ENCODE peak calls at places on chromosomes 4 and X, in five cellular contexts. O is psoas muscle, D is Peyer's patch, V is H1, C is K562. X is an unnamed sample. For H3K4me1, the result is how much of the 10 kb centered on the place peaks cover.

GRCh38 chr4:111961806-111962205 is 183.4 kb upstream of the FAM241A start:
- DNase-seq in O (no peak), D (no peak), V (no peak), C (no peak), X (no peak)

GRCh38 chr4:79044260-79044659 is 105.0 kb upstream of the PAQR3 start:
- DNase-seq in O (no peak), D (no peak), V (no peak), C (peak), X (no peak)

GRCh38 chrX:136582624-136583023 is 50.6 kb downstream of the VGLL1 start:
- DNase-seq in O (no peak), D (no peak), V (no peak), C (no peak), X (no peak)

GRCh38 chrX:40086569-40087335 is 11.0 kb downstream of the BCOR start:
- DNase-seq in O (no peak), D (no peak), V (no peak), C (peak), X (no peak)

GRCh38 chr4:108433832-108434231 is 186.5 kb upstream of the RPL34 start:
- DNase-seq in O (no peak), D (peak), V (no peak), C (peak), X (no peak)

GRCh38 chr4:145195167-145195952 is 15.0 kb upstream of the OTUD4 start:
- DNase-seq in O (no peak), D (no peak), V (no peak), C (no peak), X (no peak)

GRCh38 chr4:57095956-57096355 is 14.2 kb downstream of the IGFBP7 start:
- DNase-seq in O (no peak), D (no peak), V (no peak), C (no peak), X (no peak)

GRCh38 chr4:96312049-96312685 is 472.3 kb downstream of the PDHA2 start:
- DNase-seq in O (no peak), D (no peak), V (no peak), C (no peak), X (no peak)

GRCh38 chr4:126678608-126679007 is 954.1 kb upstream of the INTU start:
- DNase-seq in O (no peak), D (no peak), V (no peak), C (no peak), X (no peak)

GRCh38 chrX:11899091-11899490 is 141.1 kb downstream of the MSL3 start:
- DNase-seq in O (no peak), D (no peak), V (no peak), C (no peak), X (no peak)

GRCh38 chrX:51891821-51892551 is 1.4 kb upstream of the MAGED1 start:
- DNase-seq in O (peak), D (no peak), V (no peak), C (no peak), X (no peak)

GRCh38 chr4:2936773-2937145 is 26.4 kb downstream of the NOP14 start:
- DNase-seq in O (peak), D (peak), V (no peak), C (peak), X (peak)

GRCh38 chr4:182143822-182144620 is 99.2 kb upstream of the TENM3 start:
- DNase-seq in O (no peak), D (peak), V (peak), C (no peak), X (peak)

GRCh38 chr4:182144621-182145359 is 98.4 kb upstream of the TENM3 start:
- DNase-seq in O (no peak), D (no peak), V (peak), C (no peak), X (no peak)

GRCh38 chr4:182141623-182142022 is 101.6 kb upstream of the TENM3 start:
- DNase-seq in O (no peak), D (no peak), V (no peak), C (no peak), X (no peak)

GRCh38 chr4:182142146-182143085 is 100.8 kb upstream of the TENM3 start:
- DNase-seq in O (no peak), D (no peak), V (peak), C (no peak), X (peak)

GRCh38 chr4:182143086-182143821 is 99.9 kb upstream of the TENM3 start:
- DNase-seq in O (no peak), D (peak), V (no peak), C (no peak), X (no peak)
- TF ChIP-seq CTCF in O (no peak), D (no peak), V (no peak), C (no peak), X (no peak)

GRCh38 chrX:13667940-13668339 is 15.0 kb downstream of the TCEANC start:
- DNase-seq in O (no peak), D (no peak), V (no peak), C (no peak), X (no peak)
- H3K4me3 ChIP-seq in O (no peak), D (no peak), V (no peak), C (no peak), X (no peak)

GRCh38 chrX:37754518-37754917 is 25.3 kb upstream of the CYBB start:
- DNase-seq in O (no peak), D (no peak), V (no peak), C (no peak), X (no peak)

GRCh38 chrX:37757082-37757481 is 22.8 kb upstream of the CYBB start:
- DNase-seq in O (no peak), D (no peak), V (no peak), C (no peak), X (no peak)

GRCh38 chrX:37752941-37753340 is 26.9 kb upstream of the CYBB start:
- DNase-seq in O (no peak), D (no peak), V (no peak), C (no peak), X (no peak)

GRCh38 chrX:37753384-37753783 is 26.5 kb upstream of the CYBB start:
- DNase-seq in O (no peak), D (no peak), V (no peak), C (no peak), X (no peak)

GRCh38 chrX:37755073-37755472 is 24.8 kb upstream of the CYBB start:
- DNase-seq in O (no peak), D (peak), V (no peak), C (peak), X (no peak)
- H3K4me1 ChIP-seq in O (under half), D (under half), V (under half), C (under half), X (under half)

GRCh38 chr4:121392426-121393086 is 11.7 kb upstream of the QRFPR start:
- DNase-seq in O (no peak), D (no peak), V (no peak), C (no peak), X (no peak)

GRCh38 chr4:121397434-121397833 is 16.6 kb upstream of the QRFPR start:
- DNase-seq in O (no peak), D (no peak), V (no peak), C (no peak), X (no peak)

DNA sequence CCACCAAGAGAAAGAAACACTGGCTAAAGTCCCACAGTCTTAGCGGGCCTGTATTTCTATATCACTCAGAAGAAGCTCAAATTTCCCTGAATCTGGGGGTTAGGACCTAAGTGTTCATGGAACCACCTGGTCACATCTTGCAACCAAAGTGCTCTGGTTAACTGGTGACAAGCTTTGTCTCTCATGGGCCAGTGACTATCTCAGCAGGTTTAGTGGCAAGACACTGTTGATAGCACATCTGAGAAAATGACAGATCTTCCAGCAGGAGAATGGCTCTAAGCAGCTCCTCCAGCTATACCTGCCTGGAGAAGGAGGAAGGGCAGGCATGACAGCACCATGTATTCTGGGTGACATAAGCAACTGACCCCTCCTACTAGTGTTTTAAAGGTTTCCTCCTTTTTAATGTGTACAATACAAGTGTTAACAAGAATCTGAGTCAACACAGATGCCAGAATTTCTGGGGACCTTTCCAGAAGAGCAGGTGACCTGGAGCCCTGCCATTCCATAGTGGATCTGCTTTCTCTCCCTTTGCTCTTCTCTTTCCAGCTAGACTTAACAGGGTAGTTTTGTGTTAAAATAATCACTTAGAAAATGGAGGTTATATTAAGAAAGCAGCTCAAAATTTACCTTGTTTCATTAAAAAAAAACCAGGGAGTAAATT is 17.3 kb upstream of the QRFPR start:
- DNase-seq in O (no peak), D (no peak), V (no peak), C (no peak), X (no peak)
- TF ChIP-seq CTCF in O (no peak), D (no peak), V (no peak), C (no peak), X (no peak)

GRCh38 chr4:8028884-8029568 is 89.4 kb upstream of the AFAP1 start:
- DNase-seq in O (no peak), D (no peak), V (no peak), C (no peak), X (no peak)
- H3K4me3 ChIP-seq in O (no peak), D (no peak), V (no peak), C (no peak), X (no peak)

DNA sequence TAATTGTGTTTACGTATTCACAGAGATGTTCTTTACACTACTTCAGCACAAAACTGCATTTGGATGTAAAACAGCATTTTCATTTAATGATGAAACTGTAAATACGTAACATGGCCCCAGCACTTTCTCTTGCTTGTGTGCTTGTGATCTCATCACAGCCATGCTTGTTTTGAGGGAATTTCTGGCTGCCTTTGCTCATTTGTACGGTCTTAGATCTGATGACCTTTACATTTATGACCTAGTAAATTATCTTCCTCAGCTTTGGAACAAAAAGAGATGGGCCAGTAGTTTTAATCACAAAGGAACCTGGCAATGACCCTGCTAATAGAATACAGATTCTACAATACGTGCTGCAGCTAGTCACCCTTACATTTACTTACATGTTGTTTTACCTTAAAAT is 83.5 kb upstream of the FAT1 start:
- DNase-seq in O (no peak), D (no peak), V (no peak), C (no peak), X (no peak)
- H3K4me1 ChIP-seq in O (under half), D (under half), V (under half), C (under half), X (under half)

GRCh38 chrX:109795682-109796081 is 62.6 kb upstream of the ACSL4 start:
- DNase-seq in O (no peak), D (no peak), V (no peak), C (no peak), X (no peak)

GRCh38 chrX:109797311-109797975 is 64.4 kb upstream of the ACSL4 start:
- DNase-seq in O (no peak), D (no peak), V (no peak), C (no peak), X (no peak)

DNA sequence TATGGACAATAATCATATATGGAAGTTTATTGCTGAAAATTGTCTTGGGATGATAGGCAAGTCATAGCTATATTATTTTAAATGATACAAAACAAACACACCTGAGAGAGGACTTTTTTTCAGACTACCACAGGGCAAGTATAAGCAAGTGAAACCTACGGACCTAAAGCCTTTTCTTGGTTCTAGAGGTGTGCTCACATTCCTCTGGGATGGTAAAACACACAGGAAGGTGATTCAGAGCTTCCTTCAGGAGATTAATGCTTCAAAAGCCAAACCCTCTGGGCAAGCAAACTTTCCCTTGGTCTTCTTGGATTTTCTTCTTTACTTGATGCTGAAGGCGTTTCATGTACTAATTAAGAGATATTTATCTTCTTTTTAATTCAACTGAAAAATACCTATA is 60.1 kb upstream of the ACSL4 start:
- DNase-seq in O (no peak), D (no peak), V (no peak), C (no peak), X (no peak)
- TF ChIP-seq CTCF in O (no peak), D (no peak), V (no peak), C (no peak), X (no peak)

GRCh38 chr4:15078682-15079642 is 76.7 kb downstream of the CPEB2 start:
- DNase-seq in O (no peak), D (no peak), V (no peak), C (no peak), X (no peak)
- H3K4me3 ChIP-seq in O (no peak), D (no peak), V (no peak), C (no peak), X (no peak)

GRCh38 chr4:11548529-11549176 is 120.0 kb upstream of the HS3ST1 start:
- DNase-seq in O (no peak), D (peak), V (no peak), C (no peak), X (no peak)
- H3K4me1 ChIP-seq in O (under half), D (under half), V (under half), C (under half), X (under half)

DNA sequence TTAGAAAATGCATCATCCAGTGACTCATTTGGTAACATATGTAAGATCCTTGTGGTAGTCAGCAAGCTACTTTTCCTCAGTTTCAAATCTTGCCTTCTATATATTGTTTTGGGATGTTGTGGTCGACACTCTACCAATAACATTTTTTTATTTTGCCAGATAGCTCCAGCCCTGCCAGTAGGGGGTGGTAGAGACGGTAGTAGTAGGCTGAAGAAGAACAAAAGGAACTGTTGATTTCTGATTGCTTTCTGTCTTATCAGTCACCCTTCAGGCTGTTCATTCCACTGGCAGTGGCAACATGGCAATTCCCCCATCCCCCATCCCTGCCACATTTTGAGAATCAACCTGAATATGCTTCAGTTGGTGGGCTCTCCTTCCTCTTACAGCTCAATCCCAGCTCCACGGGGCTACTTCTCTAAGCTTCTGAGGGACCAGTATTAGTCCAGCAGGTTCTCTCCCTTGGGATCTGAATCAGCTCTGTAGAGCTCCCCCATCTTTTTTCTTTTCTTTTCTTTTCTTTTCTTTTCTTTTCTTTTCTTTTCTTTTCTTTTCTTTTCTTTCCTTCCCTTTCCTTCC is 171.5 kb upstream of the VEGFC start:
- DNase-seq in O (no peak), D (no peak), V (peak), C (no peak), X (no peak)
- TF ChIP-seq CTCF in O (no peak), D (no peak), V (peak), C (no peak), X (peak)

X was measured in RWPE2.